ENCODE peak calls at places on chromosomes 16 and 17, in seven cellular contexts. V is HepG2, Q is HCT116, T is GM12878, R is SK-N-SH, B is H1, F is Panc1. W is an unnamed sample.

GRCh38 chr16:73189132-73189531 is 141.2 kb upstream of the ZFHX3 start:
- DNase-seq in V (no peak), Q (no peak), T (no peak), R (no peak), B (no peak), F (no peak), W (no peak)

GRCh38 chr16:28311413-28311812 is 19.1 kb downstream of the SBK1 start:
- DNase-seq in V (no peak), Q (no peak), T (no peak), R (no peak), B (no peak), F (no peak), W (no peak)

GRCh38 chr17:39602533-39603303 is 5.0 kb downstream of the NEUROD2 start:
- DNase-seq in V (no peak), Q (no peak), T (no peak), R (no peak), B (peak), F (no peak), W (no peak)

GRCh38 chr16:54582631-54583250 is 296.2 kb upstream of the IRX3 start:
- DNase-seq in V (no peak), Q (no peak), T (no peak), R (no peak), B (no peak), F (no peak), W (no peak)

GRCh38 chr17:83180996-83181481 is 101.6 kb downstream of the METRNL start:
- DNase-seq in V (no peak), Q (no peak), T (no peak), R (peak), B (peak), F (no peak), W (no peak)

GRCh38 chr16:54507091-54507490 is 220.5 kb upstream of the IRX3 start:
- DNase-seq in V (no peak), Q (no peak), T (no peak), R (no peak), B (no peak), F (no peak), W (no peak)

GRCh38 chr17:67836205-67836987 is 11.1 kb downstream of the BPTF start:
- DNase-seq in V (no peak), Q (no peak), T (no peak), R (no peak), B (no peak), F (no peak), W (no peak)

GRCh38 chr17:35089846-35090193 is 26.3 kb upstream of the RFFL start:
- DNase-seq in V (peak), Q (no peak), T (no peak), R (no peak), B (no peak), F (no peak), W (peak)

GRCh38 chr17:18247613-18248001 is 10.9 kb downstream of the FLII start:
- DNase-seq in V (no peak), Q (no peak), T (no peak), R (no peak), B (no peak), F (no peak), W (no peak)

GRCh38 chr16:73047536-73048291 is at the start of gene ZFHX3:
- DNase-seq in V (peak), Q (no peak), T (no peak), R (peak), B (peak), F (no peak), W (no peak)

GRCh38 chr17:7881655-7882054 is 6.9 kb upstream of the CHD3 start:
- DNase-seq in V (no peak), Q (no peak), T (no peak), R (peak), B (no peak), F (no peak), W (no peak)

GRCh38 chr17:68707032-68707431 is 105.9 kb upstream of the FAM20A start:
- DNase-seq in V (no peak), Q (no peak), T (no peak), R (no peak), B (no peak), F (no peak), W (no peak)

GRCh38 chr16:3401719-3402397 is 843 bp downstream of the ZNF174 start:
- DNase-seq in V (peak), Q (no peak), T (no peak), R (peak), B (peak), F (no peak), W (peak)
- TF ChIP-seq SIN3A in V (no peak), Q (no peak), T (no peak), R (no peak), B (no peak), F (no peak), W (no peak)

GRCh38 chr17:81923302-81924260 is 4.0 kb downstream of the MAFG start:
- DNase-seq in V (no peak), Q (peak), T (no peak), R (no peak), B (no peak), F (no peak), W (peak)
- TF ChIP-seq SIN3A in V (no peak), Q (no peak), T (no peak), R (no peak), B (peak), F (peak), W (no peak)

DNA sequence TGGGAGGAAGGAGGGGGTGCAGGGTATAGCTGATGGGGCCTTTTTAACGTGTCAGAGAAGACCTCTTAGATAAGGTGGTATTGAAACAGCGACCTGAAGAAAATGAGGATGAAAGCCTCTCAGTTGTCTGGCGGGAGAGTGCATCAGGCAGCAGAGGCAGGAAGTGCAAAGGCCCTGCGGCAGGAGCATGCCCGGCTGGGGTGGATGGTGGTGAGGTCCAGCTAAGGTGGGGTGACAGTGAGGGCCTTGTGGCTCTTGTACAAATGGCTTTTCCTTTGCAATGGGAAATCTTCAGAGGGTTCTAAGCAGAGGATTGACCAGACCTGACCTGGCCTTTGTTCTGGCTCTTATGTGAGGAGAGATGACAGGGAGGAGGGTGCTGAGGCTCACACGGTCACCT is 11.4 kb downstream of the MMP15 start:
- DNase-seq in V (no peak), Q (no peak), T (no peak), R (peak), B (no peak), F (no peak), W (no peak)
- TF ChIP-seq SIN3A in V (no peak), Q (no peak), T (no peak), R (no peak), B (no peak), F (no peak), W (no peak)

DNA sequence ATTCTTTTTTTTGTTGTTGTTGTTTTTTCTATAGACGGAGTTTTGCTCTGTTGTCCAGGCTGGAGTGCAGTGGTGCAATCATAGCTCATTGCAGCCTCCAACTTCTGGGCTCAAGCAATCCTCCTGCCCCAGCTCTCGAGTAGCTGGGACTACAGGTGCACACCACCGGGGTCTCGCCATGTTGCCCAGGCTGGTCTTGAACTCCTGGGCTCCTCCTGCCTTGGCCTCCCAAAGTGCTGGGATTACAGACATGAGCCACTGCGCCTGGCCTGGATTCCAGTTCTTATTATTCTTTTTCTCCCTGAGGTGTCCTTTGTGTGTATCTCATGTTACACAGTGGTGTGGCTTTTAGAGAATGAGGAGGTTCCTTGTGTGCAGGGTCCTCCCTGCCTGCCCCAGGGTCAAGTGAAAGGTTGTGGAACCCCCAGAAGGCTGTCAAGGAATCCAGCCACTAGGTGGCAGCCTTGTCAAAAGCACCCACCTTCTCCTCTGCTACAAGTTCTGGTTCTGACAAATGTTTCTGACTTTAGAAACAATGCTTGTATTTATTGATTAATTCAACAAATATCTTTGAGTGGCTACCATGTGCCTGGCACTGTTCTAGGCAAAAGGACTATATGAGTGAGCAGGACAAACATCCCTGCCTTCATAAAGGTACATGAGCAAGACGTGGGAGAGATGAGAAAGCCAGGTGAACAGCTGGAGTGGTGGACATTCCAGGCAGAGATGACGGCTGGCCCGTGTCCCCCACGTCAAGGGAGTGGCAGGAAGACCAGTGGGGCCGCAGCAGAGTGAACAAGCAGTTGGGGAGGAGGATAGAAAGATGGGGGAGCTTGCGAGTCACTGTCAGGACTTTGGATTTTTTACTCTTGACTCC is 112.4 kb downstream of the SPECC1 start:
- DNase-seq in V (peak), Q (peak), T (peak), R (peak), B (peak), F (peak), W (peak)
- TF ChIP-seq SIN3A in V (no peak), Q (no peak), T (no peak), R (no peak), B (peak), F (no peak), W (no peak)

GRCh38 chr16:25126820-25127232 is 15.3 kb downstream of the LCMT1 start:
- DNase-seq in V (peak), Q (no peak), T (no peak), R (no peak), B (no peak), F (no peak), W (no peak)
- TF ChIP-seq SIN3A in V (no peak), Q (no peak), T (no peak), R (no peak), B (no peak), F (no peak), W (no peak)

GRCh38 chr16:17469742-17470001 is 1.1 kb downstream of the XYLT1 start:
- DNase-seq in V (no peak), Q (no peak), T (no peak), R (no peak), B (no peak), F (no peak), W (no peak)

GRCh38 chr16:17468611-17469010 is 2.1 kb downstream of the XYLT1 start:
- DNase-seq in V (no peak), Q (no peak), T (no peak), R (no peak), B (no peak), F (no peak), W (no peak)

GRCh38 chr16:17470002-17470870 is 524 bp downstream of the XYLT1 start:
- DNase-seq in V (no peak), Q (no peak), T (no peak), R (peak), B (peak), F (no peak), W (no peak)

GRCh38 chr16:17467923-17468540 is 2.7 kb downstream of the XYLT1 start:
- DNase-seq in V (peak), Q (no peak), T (no peak), R (peak), B (peak), F (no peak), W (peak)

GRCh38 chr16:17469011-17469741 is 1.6 kb downstream of the XYLT1 start:
- DNase-seq in V (no peak), Q (no peak), T (no peak), R (peak), B (no peak), F (no peak), W (no peak)
- TF ChIP-seq SIN3A in V (no peak), Q (no peak), T (no peak), R (no peak), B (no peak), F (no peak), W (no peak)

DNA sequence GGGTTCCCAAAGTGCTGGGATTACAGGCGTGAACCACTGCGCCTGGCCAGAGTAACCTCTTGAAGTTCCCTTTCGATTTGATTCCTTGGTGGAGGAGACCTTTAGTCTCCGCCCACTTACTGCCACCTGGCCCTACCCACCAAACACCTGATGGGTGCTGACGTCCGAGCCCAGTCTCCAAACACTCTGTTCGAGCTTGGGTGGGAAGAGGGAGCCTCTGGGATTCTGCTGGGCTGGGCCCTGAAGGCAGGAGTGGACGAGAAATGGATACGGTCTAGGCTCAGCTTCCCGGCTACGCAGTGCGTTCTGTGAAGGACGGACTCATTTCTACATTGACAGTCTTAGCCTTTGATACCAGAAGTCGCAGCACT is 870 bp upstream of the ITGA3 start:
- DNase-seq in V (no peak), Q (peak), T (no peak), R (no peak), B (peak), F (no peak), W (no peak)
- TF ChIP-seq SIN3A in V (no peak), Q (no peak), T (no peak), R (no peak), B (no peak), F (no peak), W (no peak)

GRCh38 chr16:80962879-80963278 is 43.8 kb downstream of the CMC2 start:
- DNase-seq in V (no peak), Q (no peak), T (no peak), R (no peak), B (no peak), F (no peak), W (no peak)
- TF ChIP-seq SIN3A in V (no peak), Q (no peak), T (no peak), R (no peak), B (no peak), F (no peak), W (no peak)

GRCh38 chr17:63830904-63831491 is 3.5 kb upstream of the FTSJ3 start:
- DNase-seq in V (no peak), Q (no peak), T (no peak), R (no peak), B (no peak), F (no peak), W (no peak)
- TF ChIP-seq SIN3A in V (no peak), Q (no peak), T (no peak), R (no peak), B (no peak), F (no peak), W (no peak)

DNA sequence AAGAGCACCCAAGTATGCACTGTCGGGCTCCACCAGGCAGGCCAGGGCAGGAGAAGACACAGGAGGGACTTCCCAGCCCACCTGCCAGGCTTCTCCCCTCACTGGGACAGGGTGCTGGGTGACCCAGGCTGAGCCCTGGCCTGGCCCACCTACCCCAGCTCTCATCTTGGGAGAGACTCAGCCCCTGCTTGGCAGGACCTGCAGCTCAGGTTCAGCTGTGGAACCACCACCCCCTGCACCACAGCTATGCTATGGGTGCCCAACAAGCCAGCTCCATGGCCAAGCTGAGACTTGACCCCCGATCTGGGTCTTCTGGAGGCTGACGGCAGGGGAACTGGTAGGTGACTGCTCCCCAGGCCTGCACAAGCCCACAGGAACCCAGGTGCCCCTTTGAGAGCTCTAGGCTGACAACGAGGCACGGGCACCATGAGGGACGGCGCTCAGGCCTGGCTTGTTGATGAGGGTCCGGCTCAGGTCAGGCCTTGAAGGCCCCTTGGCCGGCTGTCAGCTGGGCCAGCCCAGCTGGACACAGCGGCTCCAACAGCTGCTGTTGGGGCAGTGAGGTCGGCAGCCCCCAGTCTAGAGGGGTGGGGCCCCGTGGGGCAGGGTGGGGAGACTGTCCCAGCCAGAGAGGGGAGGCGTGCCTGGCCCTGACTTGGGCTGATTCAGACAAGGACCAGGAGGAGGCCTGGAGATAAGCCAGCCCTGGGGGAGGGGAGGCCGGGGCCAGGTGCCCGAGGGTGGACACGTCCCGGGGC is 4.6 kb downstream of the RPUSD1 start:
- DNase-seq in V (no peak), Q (no peak), T (no peak), R (no peak), B (peak), F (no peak), W (peak)
- TF ChIP-seq SIN3A in V (no peak), Q (no peak), T (no peak), R (no peak), B (no peak), F (no peak), W (no peak)

W was measured in K562.